ENCODE peak calls at places on chromosomes 1 and 21, in six cellular contexts. C is NCI-H1092 treated with DMSO at 0.1 percent for 48 hours; S is stimulated activated naive B cell treated with anti-CD40 and anti-IgM and Interleukin-4, amounts not matched to agents 10 μg/mL and 1 μg/mL and 100 μg/mL, for 72 hours; W is cardiac septum; A is activated CD4-positive, alpha-beta T cell treated with anti-CD3 and anti-CD28 coated beads, Interleukin-2, amount 10 ng/mL, durations not matched to agents 7 days and 5 days; E is EL. K is an unnamed sample.

GRCh38 chr21:14058566-14058965 is 152.2 kb downstream of the LIPI start:
- DNase-seq in S (no peak), W (no peak), A (no peak), C (no peak), E (no peak), K (no peak)

GRCh38 chr1:81221564-81221963 is 579.2 kb upstream of the ADGRL2 start:
- DNase-seq in A (no peak), E (no peak), S (no peak), W (no peak), C (no peak), K (no peak)

GRCh38 chr1:91282695-91283420 is 121.8 kb downstream of the HFM1 start:
- DNase-seq in C (peak), W (no peak), E (peak), A (peak), S (peak), K (peak)

GRCh38 chr1:206752481-206752880 is 18.1 kb upstream of the IL19 start:
- DNase-seq in W (no peak), A (no peak), C (no peak), E (no peak), S (no peak), K (no peak)

GRCh38 chr21:41477641-41478318 is 30.2 kb downstream of the TMPRSS2 start:
- DNase-seq in A (no peak), E (no peak), W (no peak), C (peak), S (no peak), K (no peak)

GRCh38 chr1:192168964-192169363 is 10.7 kb downstream of the RGS18 start:
- DNase-seq in S (no peak), A (no peak), W (no peak), C (no peak), E (no peak), K (no peak)

GRCh38 chr1:43776043-43776761 is 68.9 kb downstream of the ST3GAL3 start:
- DNase-seq in W (no peak), A (no peak), E (peak), S (no peak), C (no peak), K (no peak)

GRCh38 chr1:101284622-101285218 is 47.9 kb downstream of the S1PR1 start:
- DNase-seq in W (no peak), E (no peak), C (no peak), A (no peak), S (no peak), K (no peak)

GRCh38 chr1:43557744-43558245 is 27.1 kb downstream of the PTPRF start:
- DNase-seq in S (no peak), W (no peak), E (no peak), A (no peak), C (no peak), K (no peak)

GRCh38 chr1:152495066-152495675 is 15.4 kb upstream of the LCE5A start:
- DNase-seq in C (no peak), E (peak), S (no peak), A (peak), W (no peak), K (no peak)

GRCh38 chr1:30551603-30552002 is 171.8 kb downstream of the MATN1 start:
- DNase-seq in W (no peak), S (no peak), E (no peak), C (no peak), A (no peak), K (no peak)

GRCh38 chr1:94544706-94545490 is 3.3 kb upstream of the F3 start:
- DNase-seq in E (peak), C (no peak), A (no peak), S (no peak), W (no peak), K (no peak)

GRCh38 chr1:2046953-2047748 is 3.1 kb upstream of the PRKCZ start:
- DNase-seq in E (no peak), S (no peak), C (no peak), W (no peak), A (no peak), K (no peak)

GRCh38 chr1:179168526-179168925 is 61.0 kb downstream of the ABL2 start:
- DNase-seq in S (no peak), E (no peak), W (no peak), A (no peak), C (no peak), K (no peak)

GRCh38 chr1:109687641-109688499 is at the start of gene GSTM1:
- DNase-seq in C (no peak), A (peak), S (peak), W (peak), E (no peak), K (no peak)

GRCh38 chr1:95652423-95652958 is 418.5 kb downstream of the RWDD3 start:
- DNase-seq in W (no peak), E (no peak), A (no peak), S (no peak), C (no peak), K (no peak)

GRCh38 chr1:67816506-67816905 is 16.8 kb downstream of the GNG12 start:
- DNase-seq in C (no peak), E (no peak), A (no peak), W (no peak), S (no peak), K (no peak)

GRCh38 chr21:32136546-32136945 is 142.3 kb downstream of the MIS18A start:
- DNase-seq in S (no peak), C (no peak), E (peak), A (no peak), W (no peak), K (no peak)

GRCh38 chr1:35558374-35559316 is 1.0 kb downstream of the NCDN start:
- DNase-seq in E (peak), C (peak), A (no peak), W (no peak), S (no peak), K (no peak)

GRCh38 chr1:117812868-117813511 is 116.4 kb downstream of the GDAP2 start:
- DNase-seq in W (no peak), A (no peak), C (no peak), E (peak), S (no peak), K (no peak)

GRCh38 chr1:38344705-38345104 is 298.1 kb upstream of the POU3F1 start:
- DNase-seq in E (no peak), W (no peak), A (no peak), S (no peak), C (no peak), K (no peak)

GRCh38 chr1:234602334-234603220 is 7.4 kb downstream of the IRF2BP2 start:
- DNase-seq in W (no peak), C (peak), A (no peak), E (peak), S (no peak), K (peak)

GRCh38 chr21:45822429-45823099 is 159.0 kb upstream of the COL6A1 start:
- DNase-seq in S (no peak), E (no peak), C (no peak), A (no peak), W (no peak), K (no peak)

GRCh38 chr1:224668991-224669390 is 52.9 kb downstream of the CNIH3 start:
- DNase-seq in C (peak), W (no peak), E (no peak), A (no peak), S (no peak), K (no peak)

GRCh38 chr1:168469690-168470089 is 74.1 kb downstream of the XCL2 start:
- DNase-seq in C (no peak), A (peak), E (peak), S (no peak), W (peak), K (no peak)

GRCh38 chr1:7549277-7549676 is 221.8 kb upstream of the VAMP3 start:
- DNase-seq in C (no peak), A (peak), E (peak), W (peak), S (peak), K (peak)